ENCODE peak calls at places on chromosomes 2 and 18, in five cellular contexts. One of them, this sample, is unnamed.

GRCh38 chr2:72572501-72572900 is 253.3 kb downstream of the EXOC6B start:
- DNase-seq in PC-9: no peak
- DNase-seq in tibial nerve: no peak
- DNase-seq in fibroblast of lung: peak; percentile 87
- DNase-seq in lung: no peak
- DNase-seq in this sample: no peak

GRCh38 chr2:240689975-240690374 is 1.7 kb upstream of the AQP12A start:
- DNase-seq in PC-9: no peak
- DNase-seq in tibial nerve: no peak
- DNase-seq in fibroblast of lung: no peak
- DNase-seq in lung: peak; percentile 14
- DNase-seq in this sample: no peak

GRCh38 chr2:239256297-239256696 is 144.5 kb downstream of the HDAC4 start:
- DNase-seq in PC-9: no peak
- DNase-seq in tibial nerve: no peak
- DNase-seq in fibroblast of lung: no peak
- DNase-seq in lung: no peak
- DNase-seq in this sample: no peak

GRCh38 chr18:39007523-39007922 is 1441.9 kb upstream of the CELF4 start:
- DNase-seq in PC-9: no peak
- DNase-seq in tibial nerve: no peak
- DNase-seq in fibroblast of lung: no peak
- DNase-seq in lung: no peak
- DNase-seq in this sample: no peak

GRCh38 chr2:144198116-144198515 is 321.8 kb downstream of the ZEB2 start:
- DNase-seq in PC-9: peak; percentile 59
- DNase-seq in tibial nerve: no peak
- DNase-seq in fibroblast of lung: peak; percentile 60
- DNase-seq in lung: no peak
- DNase-seq in this sample: no peak

GRCh38 chr2:41483221-41483620 is 564.6 kb upstream of the PKDCC start:
- DNase-seq in PC-9: no peak
- DNase-seq in tibial nerve: no peak
- DNase-seq in fibroblast of lung: no peak
- DNase-seq in lung: no peak
- DNase-seq in this sample: no peak

GRCh38 chr2:27369471-27370025 is 590 bp downstream of the EIF2B4 start:
- DNase-seq in PC-9: peak; percentile 56
- DNase-seq in tibial nerve: no peak
- DNase-seq in fibroblast of lung: peak; percentile 62
- DNase-seq in lung: peak; percentile 43
- DNase-seq in this sample: no peak

GRCh38 chr2:149146876-149147275 is 108.4 kb downstream of the LYPD6B start:
- DNase-seq in PC-9: no peak
- DNase-seq in tibial nerve: no peak
- DNase-seq in fibroblast of lung: no peak
- DNase-seq in lung: no peak
- DNase-seq in this sample: no peak

GRCh38 chr2:201971516-201972228 is 62.0 kb upstream of the FZD7 start:
- DNase-seq in PC-9: no peak
- DNase-seq in tibial nerve: no peak
- DNase-seq in fibroblast of lung: peak; percentile 71
- DNase-seq in lung: no peak
- DNase-seq in this sample: no peak

GRCh38 chr2:224110811-224111210 is 71.7 kb upstream of the SERPINE2 start:
- DNase-seq in PC-9: no peak
- DNase-seq in tibial nerve: no peak
- DNase-seq in fibroblast of lung: no peak
- DNase-seq in lung: peak; percentile 6
- DNase-seq in this sample: no peak

GRCh38 chr2:25207078-25207545 is 38.7 kb upstream of the POMC start:
- DNase-seq in PC-9: no peak
- DNase-seq in tibial nerve: no peak
- DNase-seq in fibroblast of lung: no peak
- DNase-seq in lung: no peak
- DNase-seq in this sample: no peak

GRCh38 chr2:226398580-226398979 is 401.0 kb downstream of the IRS1 start:
- DNase-seq in PC-9: no peak
- DNase-seq in tibial nerve: no peak
- DNase-seq in fibroblast of lung: peak; percentile 30
- DNase-seq in lung: no peak
- DNase-seq in this sample: no peak

GRCh38 chr2:23359631-23360567 is 25.1 kb upstream of the KLHL29 start:
- DNase-seq in PC-9: no peak
- DNase-seq in tibial nerve: no peak
- DNase-seq in fibroblast of lung: no peak
- DNase-seq in lung: no peak
- DNase-seq in this sample: no peak

GRCh38 chr2:239212553-239213419 is 188.0 kb downstream of the HDAC4 start:
- DNase-seq in PC-9: no peak
- DNase-seq in tibial nerve: no peak
- DNase-seq in fibroblast of lung: no peak
- DNase-seq in lung: no peak
- DNase-seq in this sample: no peak

GRCh38 chr2:159797468-159798375 is at the start of gene CD302:
- DNase-seq in PC-9: no peak
- DNase-seq in tibial nerve: peak; percentile 56
- DNase-seq in fibroblast of lung: peak; percentile 62
- DNase-seq in lung: peak; percentile 78
- DNase-seq in this sample: peak; percentile 88

GRCh38 chr2:196798980-196799379 is 503 bp downstream of the GTF3C3 start:
- DNase-seq in PC-9: no peak
- DNase-seq in tibial nerve: no peak
- DNase-seq in fibroblast of lung: peak; percentile 16
- DNase-seq in lung: no peak
- DNase-seq in this sample: no peak

GRCh38 chr2:45005261-45006002 is 3.8 kb downstream of the SIX2 start:
- DNase-seq in PC-9: no peak
- DNase-seq in tibial nerve: no peak
- DNase-seq in fibroblast of lung: no peak
- DNase-seq in lung: no peak
- DNase-seq in this sample: no peak

GRCh38 chr2:147331790-147332419 is 512.9 kb upstream of the ACVR2A start:
- DNase-seq in PC-9: no peak
- DNase-seq in tibial nerve: peak; percentile 16
- DNase-seq in fibroblast of lung: peak; percentile 26
- DNase-seq in lung: no peak
- DNase-seq in this sample: no peak

GRCh38 chr18:6001867-6002266 is 106.5 kb upstream of the TMEM200C start:
- DNase-seq in PC-9: no peak
- DNase-seq in tibial nerve: no peak
- DNase-seq in fibroblast of lung: peak; percentile 70
- DNase-seq in lung: no peak
- DNase-seq in this sample: no peak

GRCh38 chr2:20450201-20451108 is 3.6 kb downstream of the RHOB start:
- DNase-seq in PC-9: peak; percentile 50
- DNase-seq in tibial nerve: peak; percentile 78
- DNase-seq in fibroblast of lung: peak; percentile 76
- DNase-seq in lung: peak; percentile 50
- DNase-seq in this sample: peak; percentile 82

GRCh38 chr18:49399003-49399402 is 61.4 kb downstream of the DYM start:
- DNase-seq in PC-9: no peak
- DNase-seq in tibial nerve: no peak
- DNase-seq in fibroblast of lung: peak; percentile 4
- DNase-seq in lung: no peak
- DNase-seq in this sample: peak; percentile 22

GRCh38 chr18:69444221-69444620 is 43.5 kb downstream of the DOK6 start:
- DNase-seq in PC-9: no peak
- DNase-seq in tibial nerve: no peak
- DNase-seq in fibroblast of lung: peak; percentile 30
- DNase-seq in lung: no peak
- DNase-seq in this sample: no peak

GRCh38 chr18:28201056-28201455 is 24.1 kb upstream of the CDH2 start:
- DNase-seq in PC-9: no peak
- DNase-seq in tibial nerve: no peak
- DNase-seq in fibroblast of lung: no peak
- DNase-seq in lung: no peak
- DNase-seq in this sample: no peak

GRCh38 chr2:174666312-174666711 is 68.7 kb upstream of the WIPF1 start:
- DNase-seq in PC-9: no peak
- DNase-seq in tibial nerve: no peak
- DNase-seq in fibroblast of lung: no peak
- DNase-seq in lung: peak; percentile 35
- DNase-seq in this sample: no peak

GRCh38 chr2:174666786-174667369 is 69.3 kb upstream of the WIPF1 start:
- DNase-seq in PC-9: no peak
- DNase-seq in tibial nerve: no peak
- DNase-seq in fibroblast of lung: no peak
- DNase-seq in lung: no peak
- DNase-seq in this sample: no peak

GRCh38 chr2:174669321-174669720 is 71.7 kb upstream of the WIPF1 start:
- DNase-seq in PC-9: no peak
- DNase-seq in tibial nerve: no peak
- DNase-seq in fibroblast of lung: no peak
- DNase-seq in lung: no peak
- DNase-seq in this sample: no peak

GRCh38 chr2:174668075-174668474 is 70.5 kb upstream of the WIPF1 start:
- DNase-seq in PC-9: no peak
- DNase-seq in tibial nerve: no peak
- DNase-seq in fibroblast of lung: no peak
- DNase-seq in lung: no peak
- DNase-seq in this sample: no peak

DNA sequence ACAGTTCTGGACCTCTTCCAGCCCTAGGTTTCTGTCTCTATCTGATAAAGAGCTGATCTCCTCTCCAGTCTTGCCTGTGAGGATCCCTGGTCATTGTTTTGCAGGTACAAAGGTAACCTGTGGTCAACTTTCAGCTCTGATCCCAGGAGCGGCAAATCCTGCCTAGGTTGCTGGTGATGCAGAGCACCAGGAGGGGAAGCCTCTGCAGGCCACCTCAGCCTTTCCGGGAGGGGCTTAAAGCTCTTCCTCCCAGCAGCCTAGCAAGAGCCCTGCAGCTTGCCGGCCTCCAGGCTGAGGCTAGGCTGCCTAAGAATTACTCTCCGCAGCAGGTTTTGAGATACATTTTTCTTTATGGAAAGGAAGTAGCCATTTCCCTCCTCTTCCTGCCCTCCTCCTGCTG is 69.9 kb upstream of the WIPF1 start:
- DNase-seq in PC-9: no peak
- DNase-seq in tibial nerve: no peak
- DNase-seq in fibroblast of lung: no peak
- DNase-seq in lung: no peak
- DNase-seq in this sample: no peak
- H3K4me1 ChIP-seq in PC-9: no peaks in the 10 kb centered on the region
- H3K4me1 ChIP-seq in tibial nerve: peaks cover 48% of the 10 kb centered on the region
- H3K4me1 ChIP-seq in fibroblast of lung: peaks cover 10% of the 10 kb centered on the region
- H3K4me1 ChIP-seq in lung: peaks cover 19% of the 10 kb centered on the region
- H3K4me1 ChIP-seq in this sample: peaks cover 42% of the 10 kb centered on the region

GRCh38 chr2:70085711-70086277 is 1.5 kb upstream of the PCBP1 start:
- DNase-seq in PC-9: no peak
- DNase-seq in tibial nerve: no peak
- DNase-seq in fibroblast of lung: no peak
- DNase-seq in lung: no peak
- DNase-seq in this sample: no peak
- H3K4me1 ChIP-seq in PC-9: peaks cover 43% of the 10 kb centered on the region
- H3K4me1 ChIP-seq in tibial nerve: peaks cover 43% of the 10 kb centered on the region
- H3K4me1 ChIP-seq in fibroblast of lung: peaks cover 10% of the 10 kb centered on the region
- H3K4me1 ChIP-seq in lung: peaks cover 6% of the 10 kb centered on the region
- H3K4me1 ChIP-seq in this sample: peaks cover 51% of the 10 kb centered on the region

GRCh38 chr2:63347361-63347760 is 240.9 kb downstream of the WDPCP start:
- DNase-seq in PC-9: no peak
- DNase-seq in tibial nerve: no peak
- DNase-seq in fibroblast of lung: no peak
- DNase-seq in lung: no peak
- DNase-seq in this sample: no peak

GRCh38 chr2:63344575-63345284 is 243.5 kb downstream of the WDPCP start:
- DNase-seq in PC-9: no peak
- DNase-seq in tibial nerve: no peak
- DNase-seq in fibroblast of lung: no peak
- DNase-seq in lung: no peak
- DNase-seq in this sample: no peak

GRCh38 chr2:63343397-63344109 is 244.7 kb downstream of the WDPCP start:
- DNase-seq in PC-9: no peak
- DNase-seq in tibial nerve: no peak
- DNase-seq in fibroblast of lung: no peak
- DNase-seq in lung: no peak
- DNase-seq in this sample: no peak

GRCh38 chr2:63346441-63346840 is 241.8 kb downstream of the WDPCP start:
- DNase-seq in PC-9: no peak
- DNase-seq in tibial nerve: no peak
- DNase-seq in fibroblast of lung: no peak
- DNase-seq in lung: no peak
- DNase-seq in this sample: no peak

DNA sequence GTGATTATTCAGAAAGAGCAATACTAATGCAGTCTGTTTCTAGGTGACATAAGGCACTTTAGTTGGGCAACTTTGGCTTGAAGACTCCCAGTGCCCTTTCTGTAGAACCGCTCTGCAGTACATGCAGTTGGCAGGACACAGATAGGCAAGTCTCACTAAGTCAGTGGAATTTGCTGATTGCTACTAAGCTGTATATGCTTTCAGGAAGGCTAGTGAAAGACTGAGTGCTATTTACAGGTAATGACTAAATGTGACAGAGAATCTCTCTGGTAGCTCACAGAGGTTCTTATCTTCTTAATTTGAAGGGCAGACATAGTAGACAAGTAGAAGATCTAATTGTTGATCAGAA is 243.0 kb downstream of the WDPCP start:
- DNase-seq in PC-9: no peak
- DNase-seq in tibial nerve: no peak
- DNase-seq in fibroblast of lung: no peak
- DNase-seq in lung: no peak
- DNase-seq in this sample: no peak
- H3K4me1 ChIP-seq in PC-9: no peaks in the 10 kb centered on the region
- H3K4me1 ChIP-seq in tibial nerve: no peaks in the 10 kb centered on the region
- H3K4me1 ChIP-seq in fibroblast of lung: no peaks in the 10 kb centered on the region
- H3K4me1 ChIP-seq in lung: no peaks in the 10 kb centered on the region
- H3K4me1 ChIP-seq in this sample: no peaks in the 10 kb centered on the region

GRCh38 chr2:46338674-46339073 is 41.5 kb downstream of the EPAS1 start:
- DNase-seq in PC-9: no peak
- DNase-seq in tibial nerve: no peak
- DNase-seq in fibroblast of lung: no peak
- DNase-seq in lung: no peak
- DNase-seq in this sample: no peak

GRCh38 chr2:46340740-46341420 is 43.7 kb downstream of the EPAS1 start:
- DNase-seq in PC-9: no peak
- DNase-seq in tibial nerve: no peak
- DNase-seq in fibroblast of lung: peak; percentile 59
- DNase-seq in lung: no peak
- DNase-seq in this sample: no peak

GRCh38 chr2:46337208-46337994 is 40.2 kb downstream of the EPAS1 start:
- DNase-seq in PC-9: no peak
- DNase-seq in tibial nerve: no peak
- DNase-seq in fibroblast of lung: no peak
- DNase-seq in lung: no peak
- DNase-seq in this sample: no peak

GRCh38 chr2:46339676-46340459 is 42.7 kb downstream of the EPAS1 start:
- DNase-seq in PC-9: no peak
- DNase-seq in tibial nerve: no peak
- DNase-seq in fibroblast of lung: no peak
- DNase-seq in lung: no peak
- DNase-seq in this sample: no peak

DNA sequence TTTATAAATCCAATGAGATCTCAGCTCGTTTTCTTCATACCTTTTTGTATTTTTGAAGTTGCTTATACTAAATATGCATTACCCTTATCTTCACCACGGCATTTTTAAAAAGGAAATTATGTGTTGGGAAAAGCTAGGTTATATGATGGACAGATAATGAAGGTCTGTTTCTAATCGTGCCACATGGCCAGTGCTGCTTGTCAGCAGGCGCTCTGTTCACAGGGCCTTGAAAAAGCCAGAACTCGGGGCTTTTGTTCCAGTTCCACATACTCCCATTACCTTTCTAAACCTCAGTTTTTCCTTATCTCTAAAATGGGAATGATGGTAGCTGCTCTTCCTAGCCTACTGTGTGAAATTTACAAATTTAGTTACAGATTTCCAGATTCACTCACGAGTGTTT is 42.0 kb downstream of the EPAS1 start:
- DNase-seq in PC-9: no peak
- DNase-seq in tibial nerve: no peak
- DNase-seq in fibroblast of lung: no peak
- DNase-seq in lung: no peak
- DNase-seq in this sample: no peak
- H3K4me1 ChIP-seq in PC-9: peaks cover 29% of the 10 kb centered on the region
- H3K4me1 ChIP-seq in tibial nerve: peaks cover 19% of the 10 kb centered on the region
- H3K4me1 ChIP-seq in fibroblast of lung: peaks cover 38% of the 10 kb centered on the region
- H3K4me1 ChIP-seq in lung: peaks cover 30% of the 10 kb centered on the region
- H3K4me1 ChIP-seq in this sample: no peaks in the 10 kb centered on the region

This sample was measured in tibial artery.